ENCODE peak calls at places on chromosomes 7 and 10, in five cellular contexts. One of them, this sample, is unnamed.

GRCh38 chr7:43540463-43540862 is 42.4 kb upstream of the STK17A start:
- DNase-seq in fibroblast of lung: no peak
- DNase-seq in psoas muscle: no peak
- DNase-seq in testis: no peak
- DNase-seq in uterus: no peak
- DNase-seq in this sample: no peak

GRCh38 chr7:100065452-100066186 is 15.9 kb downstream of the ZNF3 start:
- DNase-seq in psoas muscle: no peak
- DNase-seq in uterus: peak; percentile 59
- DNase-seq in testis: no peak
- DNase-seq in fibroblast of lung: peak; percentile 66
- DNase-seq in this sample: no peak

GRCh38 chr10:115491526-115492140 is 398.5 kb downstream of the ATRNL1 start:
- DNase-seq in psoas muscle: no peak
- DNase-seq in fibroblast of lung: no peak
- DNase-seq in uterus: no peak
- DNase-seq in testis: no peak
- DNase-seq in this sample: no peak

GRCh38 chr7:76149847-76150691 is 51.6 kb upstream of the SRRM3 start:
- DNase-seq in uterus: no peak
- DNase-seq in psoas muscle: no peak
- DNase-seq in fibroblast of lung: no peak
- DNase-seq in testis: no peak
- DNase-seq in this sample: no peak

GRCh38 chr7:55224111-55224510 is 141.0 kb upstream of the LANCL2 start:
- DNase-seq in fibroblast of lung: no peak
- DNase-seq in uterus: no peak
- DNase-seq in psoas muscle: no peak
- DNase-seq in testis: no peak
- DNase-seq in this sample: no peak

GRCh38 chr10:73251683-73252444 is 580 bp downstream of the MRPS16 start:
- DNase-seq in psoas muscle: peak; percentile 14
- DNase-seq in uterus: no peak
- DNase-seq in testis: peak; percentile 21
- DNase-seq in fibroblast of lung: no peak
- DNase-seq in this sample: no peak

GRCh38 chr7:7014827-7015610 is 167.3 kb upstream of the C1GALT1 start:
- DNase-seq in uterus: no peak
- DNase-seq in psoas muscle: no peak
- DNase-seq in testis: no peak
- DNase-seq in fibroblast of lung: no peak
- DNase-seq in this sample: no peak

GRCh38 chr10:77406764-77407430 is 230.7 kb downstream of the KCNMA1 start:
- DNase-seq in fibroblast of lung: no peak
- DNase-seq in uterus: no peak
- DNase-seq in testis: no peak
- DNase-seq in psoas muscle: no peak
- DNase-seq in this sample: no peak

GRCh38 chr7:131026297-131027003 is 292.4 kb upstream of the KLF14 start:
- DNase-seq in psoas muscle: no peak
- DNase-seq in fibroblast of lung: peak; percentile 83
- DNase-seq in uterus: no peak
- DNase-seq in testis: no peak
- DNase-seq in this sample: no peak

GRCh38 chr10:36195364-36195763 is 553.3 kb upstream of the FZD8 start:
- DNase-seq in psoas muscle: no peak
- DNase-seq in testis: no peak
- DNase-seq in uterus: no peak
- DNase-seq in fibroblast of lung: no peak
- DNase-seq in this sample: no peak

GRCh38 chr7:139091677-139091996 is 17.9 kb downstream of the ZC3HAV1 start:
- DNase-seq in psoas muscle: no peak
- DNase-seq in uterus: no peak
- DNase-seq in testis: no peak
- DNase-seq in fibroblast of lung: no peak
- DNase-seq in this sample: no peak

GRCh38 chr10:48604039-48604407 is 850 bp downstream of the ARHGAP22 start:
- DNase-seq in uterus: no peak
- DNase-seq in psoas muscle: no peak
- DNase-seq in testis: no peak
- DNase-seq in fibroblast of lung: no peak
- DNase-seq in this sample: no peak

GRCh38 chr10:17640331-17640816 is 3.6 kb upstream of the STAM start:
- DNase-seq in uterus: no peak
- DNase-seq in psoas muscle: no peak
- DNase-seq in fibroblast of lung: no peak
- DNase-seq in testis: no peak
- DNase-seq in this sample: no peak

GRCh38 chr7:130365511-130366441 is 14.5 kb upstream of the CPA1 start:
- DNase-seq in testis: peak; percentile 75
- DNase-seq in fibroblast of lung: peak; percentile 99
- DNase-seq in psoas muscle: peak; percentile 81
- DNase-seq in uterus: peak; percentile 88
- DNase-seq in this sample: no peak

GRCh38 chr10:93032105-93032808 is 28.3 kb upstream of the CYP26C1 start:
- DNase-seq in fibroblast of lung: no peak
- DNase-seq in testis: no peak
- DNase-seq in uterus: no peak
- DNase-seq in psoas muscle: no peak
- DNase-seq in this sample: no peak

GRCh38 chr7:29748286-29749099 is 57.8 kb upstream of the WIPF3 start:
- DNase-seq in uterus: no peak
- DNase-seq in psoas muscle: no peak
- DNase-seq in testis: no peak
- DNase-seq in fibroblast of lung: peak; percentile 30
- DNase-seq in this sample: no peak
- TF ChIP-seq CTCF in uterus: peak; percentile 49
- TF ChIP-seq CTCF in psoas muscle: peak; percentile 65
- TF ChIP-seq CTCF in testis: peak; percentile 25
- TF ChIP-seq CTCF in fibroblast of lung: peak; percentile 57
- TF ChIP-seq CTCF in this sample: peak; percentile 22

GRCh38 chr10:11164806-11165590 is 147.3 kb downstream of the CELF2 start:
- DNase-seq in testis: peak; percentile 63
- DNase-seq in fibroblast of lung: peak; percentile 91
- DNase-seq in psoas muscle: peak; percentile 49
- DNase-seq in uterus: peak; percentile 78
- DNase-seq in this sample: peak; percentile 68
- H3K4me1 ChIP-seq in testis: no peaks in the 10 kb centered on the region
- H3K4me1 ChIP-seq in fibroblast of lung: peaks cover 4% of the 10 kb centered on the region
- H3K4me1 ChIP-seq in psoas muscle: peaks cover 26% of the 10 kb centered on the region
- H3K4me1 ChIP-seq in uterus: no peaks in the 10 kb centered on the region
- H3K4me1 ChIP-seq in this sample: no peaks in the 10 kb centered on the region

GRCh38 chr7:157361537-157361936 is 24.7 kb downstream of the DNAJB6 start:
- DNase-seq in psoas muscle: no peak
- DNase-seq in fibroblast of lung: no peak
- DNase-seq in uterus: no peak
- DNase-seq in testis: no peak
- DNase-seq in this sample: no peak
- H3K27ac ChIP-seq in psoas muscle: peak overlapping the region; percentile 89
- H3K27ac ChIP-seq in fibroblast of lung: no peak overlapping the region
- H3K27ac ChIP-seq in uterus: no peak overlapping the region
- H3K27ac ChIP-seq in testis: no peak overlapping the region
- H3K27ac ChIP-seq in this sample: no peak overlapping the region

GRCh38 chr10:8403711-8404371 is 349.4 kb downstream of the GATA3 start:
- DNase-seq in fibroblast of lung: no peak
- DNase-seq in psoas muscle: no peak
- DNase-seq in uterus: no peak
- DNase-seq in testis: no peak
- DNase-seq in this sample: no peak
- TF ChIP-seq CTCF in fibroblast of lung: no peak
- TF ChIP-seq CTCF in psoas muscle: no peak
- TF ChIP-seq CTCF in uterus: no peak
- TF ChIP-seq CTCF in testis: no peak
- TF ChIP-seq CTCF in this sample: no peak

GRCh38 chr7:2821161-2821841 is 22.8 kb downstream of the GNA12 start:
- DNase-seq in uterus: no peak
- DNase-seq in testis: no peak
- DNase-seq in psoas muscle: no peak
- DNase-seq in fibroblast of lung: peak; percentile 91
- DNase-seq in this sample: no peak
- H3K4me1 ChIP-seq in uterus: peaks cover 15% of the 10 kb centered on the region
- H3K4me1 ChIP-seq in testis: peaks cover 81% of the 10 kb centered on the region
- H3K4me1 ChIP-seq in psoas muscle: peaks cover 35% of the 10 kb centered on the region
- H3K4me1 ChIP-seq in fibroblast of lung: peaks cover 46% of the 10 kb centered on the region
- H3K4me1 ChIP-seq in this sample: peaks cover 26% of the 10 kb centered on the region

DNA sequence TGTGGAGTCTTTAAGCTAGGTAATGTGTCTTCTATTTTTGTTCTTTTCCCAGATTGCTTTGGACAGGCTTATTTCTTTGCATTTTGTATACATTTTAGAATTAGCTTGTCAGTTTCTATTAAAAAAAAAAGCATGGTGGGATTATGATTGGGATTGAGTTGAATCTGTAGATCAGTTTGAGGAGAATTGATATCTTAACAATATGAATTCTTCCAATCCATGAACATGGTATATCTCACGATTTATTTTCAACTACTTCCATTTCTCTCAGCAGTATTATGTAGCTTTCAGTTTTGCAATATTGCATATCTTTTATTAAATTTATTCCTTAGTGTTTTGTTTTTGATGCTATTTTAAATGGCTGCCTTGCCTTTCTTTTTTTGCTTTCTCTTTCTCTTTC is 13.7 kb downstream of the STARD3NL start:
- DNase-seq in psoas muscle: no peak
- DNase-seq in testis: no peak
- DNase-seq in uterus: no peak
- DNase-seq in fibroblast of lung: no peak
- DNase-seq in this sample: no peak
- H3K27ac ChIP-seq in psoas muscle: no peak overlapping the region
- H3K27ac ChIP-seq in testis: no peak overlapping the region
- H3K27ac ChIP-seq in uterus: no peak overlapping the region
- H3K27ac ChIP-seq in fibroblast of lung: no peak overlapping the region
- H3K27ac ChIP-seq in this sample: no peak overlapping the region

GRCh38 chr10:79348640-79348988 is 1.3 kb downstream of the PPIF start:
- DNase-seq in psoas muscle: peak; percentile 70
- DNase-seq in fibroblast of lung: no peak
- DNase-seq in testis: no peak
- DNase-seq in uterus: no peak
- DNase-seq in this sample: no peak

GRCh38 chr10:79346388-79347225 is 662 bp upstream of the PPIF start:
- DNase-seq in psoas muscle: no peak
- DNase-seq in fibroblast of lung: no peak
- DNase-seq in uterus: peak; percentile 43
- DNase-seq in testis: no peak
- DNase-seq in this sample: no peak

GRCh38 chr10:79347226-79347893 is at the start of gene PPIF:
- DNase-seq in fibroblast of lung: peak; percentile 89
- DNase-seq in psoas muscle: peak; percentile 96
- DNase-seq in testis: peak; percentile 97
- DNase-seq in uterus: peak; percentile 92
- DNase-seq in this sample: peak; percentile 98

GRCh38 chr10:79349072-79349491 is 1.8 kb downstream of the PPIF start:
- DNase-seq in testis: peak; percentile 12
- DNase-seq in psoas muscle: no peak
- DNase-seq in fibroblast of lung: no peak
- DNase-seq in uterus: no peak
- DNase-seq in this sample: peak; percentile 37

DNA sequence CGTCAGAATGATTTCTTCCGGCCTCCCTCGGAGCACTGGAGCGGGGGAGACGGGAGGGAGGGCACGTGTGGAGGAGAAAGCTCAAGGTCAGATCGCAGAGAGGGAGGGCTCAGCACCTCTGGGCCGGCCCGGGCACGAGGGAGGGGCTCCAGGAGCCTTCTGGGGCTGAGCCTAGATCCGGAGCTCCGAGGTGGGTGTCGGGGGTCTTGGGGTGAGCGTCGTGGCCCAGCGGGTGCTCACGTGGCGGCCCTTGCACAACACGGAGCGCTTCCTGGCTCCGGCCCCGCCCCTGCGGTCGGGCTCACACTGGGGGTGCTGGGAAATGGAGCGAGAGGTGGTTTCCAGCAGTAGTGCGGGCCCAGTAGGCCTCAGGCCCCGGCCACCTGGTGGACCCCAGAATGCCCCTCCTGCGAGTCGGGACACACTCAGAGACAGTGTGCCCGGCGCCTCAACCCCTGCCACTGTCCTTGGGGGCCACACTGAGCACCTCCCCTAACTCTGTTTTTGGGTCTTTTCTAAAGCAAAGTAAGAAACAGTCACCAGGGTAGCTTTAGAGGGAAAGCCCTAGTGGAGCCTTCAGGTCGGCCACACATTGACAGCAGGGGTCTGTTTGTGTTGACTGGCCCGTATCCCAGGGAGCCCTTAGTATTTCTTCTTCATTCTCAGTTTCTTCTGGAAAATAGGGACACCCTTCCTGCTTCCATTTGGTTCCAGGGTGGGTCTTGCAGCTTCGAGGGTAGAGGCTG is 798 bp downstream of the PPIF start:
- DNase-seq in psoas muscle: peak; percentile 82
- DNase-seq in testis: peak; percentile 64
- DNase-seq in fibroblast of lung: peak; percentile 61
- DNase-seq in uterus: peak; percentile 69
- DNase-seq in this sample: peak; percentile 77
- TF ChIP-seq CTCF in psoas muscle: no peak
- TF ChIP-seq CTCF in testis: no peak
- TF ChIP-seq CTCF in fibroblast of lung: no peak
- TF ChIP-seq CTCF in uterus: no peak
- TF ChIP-seq CTCF in this sample: no peak

DNA sequence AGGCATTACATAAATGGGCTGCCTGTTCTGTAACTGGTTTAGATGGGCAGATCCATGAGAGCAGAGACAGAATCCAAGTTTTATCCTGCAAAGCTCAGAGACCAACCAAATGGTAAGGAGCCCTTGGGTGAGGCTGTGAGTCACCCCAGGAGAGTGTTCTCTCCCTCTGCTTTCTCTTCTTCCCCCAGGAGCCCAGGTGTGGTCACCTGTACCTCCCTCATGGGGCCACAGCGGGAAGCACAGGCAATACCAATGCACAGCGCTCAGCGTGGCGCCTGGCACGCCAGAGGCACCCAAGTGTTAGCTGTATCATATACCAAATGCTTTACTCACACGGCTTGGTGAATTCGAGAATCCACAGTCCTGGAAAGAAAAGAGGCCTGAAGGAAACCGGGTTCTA is 39.4 kb downstream of the CTBP2 start:
- DNase-seq in uterus: no peak
- DNase-seq in psoas muscle: no peak
- DNase-seq in testis: no peak
- DNase-seq in fibroblast of lung: no peak
- DNase-seq in this sample: peak; percentile 56
- H3K4me1 ChIP-seq in uterus: peaks cover 24% of the 10 kb centered on the region
- H3K4me1 ChIP-seq in psoas muscle: peaks cover 91% of the 10 kb centered on the region
- H3K4me1 ChIP-seq in testis: peaks cover 77% of the 10 kb centered on the region
- H3K4me1 ChIP-seq in fibroblast of lung: peaks cover 31% of the 10 kb centered on the region
- H3K4me1 ChIP-seq in this sample: peaks cover 74% of the 10 kb centered on the region